ENCODE peak calls at places on chromosomes 7 and 10, in seven cellular contexts. One of them, this sample, is unnamed.

GRCh38 chr10:101120520-101120883 is 10.6 kb upstream of the TLX1 start:
- DNase-seq in GM03348: no peak
- DNase-seq in activated CD4-positive, alpha-beta T cell treated with anti-CD3 and anti-CD28 coated beads for 48 hours: no peak
- DNase-seq in mesendoderm: no peak
- DNase-seq in activated T-cell treated with anti-CD3 and anti-CD28 coated beads for 1 hour: no peak
- DNase-seq in GM04504: no peak
- DNase-seq in GM12892: no peak
- DNase-seq in this sample: no peak

GRCh38 chr7:102220929-102221850 is 65.5 kb upstream of the SH2B2 start:
- DNase-seq in mesendoderm: no peak
- DNase-seq in GM04504: no peak
- DNase-seq in activated CD4-positive, alpha-beta T cell treated with anti-CD3 and anti-CD28 coated beads for 48 hours: no peak
- DNase-seq in GM12892: no peak
- DNase-seq in GM03348: no peak
- DNase-seq in activated T-cell treated with anti-CD3 and anti-CD28 coated beads for 1 hour: no peak
- DNase-seq in this sample: no peak

GRCh38 chr7:117827861-117828260 is 45.4 kb downstream of the CTTNBP2 start:
- DNase-seq in mesendoderm: peak; percentile 47
- DNase-seq in activated CD4-positive, alpha-beta T cell treated with anti-CD3 and anti-CD28 coated beads for 48 hours: no peak
- DNase-seq in GM12892: no peak
- DNase-seq in GM04504: peak; percentile 12
- DNase-seq in GM03348: peak; percentile 9
- DNase-seq in activated T-cell treated with anti-CD3 and anti-CD28 coated beads for 1 hour: no peak
- DNase-seq in this sample: no peak

GRCh38 chr7:37281368-37282092 is 167.1 kb downstream of the ELMO1 start:
- DNase-seq in GM03348: no peak
- DNase-seq in GM12892: no peak
- DNase-seq in mesendoderm: no peak
- DNase-seq in GM04504: no peak
- DNase-seq in activated T-cell treated with anti-CD3 and anti-CD28 coated beads for 1 hour: no peak
- DNase-seq in activated CD4-positive, alpha-beta T cell treated with anti-CD3 and anti-CD28 coated beads for 48 hours: no peak
- DNase-seq in this sample: no peak

GRCh38 chr7:101817031-101817929 is at the start of gene CUX1:
- DNase-seq in GM12892: no peak
- DNase-seq in GM04504: no peak
- DNase-seq in activated T-cell treated with anti-CD3 and anti-CD28 coated beads for 1 hour: no peak
- DNase-seq in mesendoderm: peak; percentile 63
- DNase-seq in activated CD4-positive, alpha-beta T cell treated with anti-CD3 and anti-CD28 coated beads for 48 hours: peak; percentile 37
- DNase-seq in GM03348: peak; percentile 51
- DNase-seq in this sample: peak; percentile 62

GRCh38 chr7:66353547-66353946 is 148.4 kb downstream of the TPST1 start:
- DNase-seq in GM03348: no peak
- DNase-seq in GM12892: no peak
- DNase-seq in mesendoderm: no peak
- DNase-seq in activated T-cell treated with anti-CD3 and anti-CD28 coated beads for 1 hour: no peak
- DNase-seq in GM04504: peak; percentile 50
- DNase-seq in activated CD4-positive, alpha-beta T cell treated with anti-CD3 and anti-CD28 coated beads for 48 hours: no peak
- DNase-seq in this sample: no peak

GRCh38 chr10:14533295-14533694 is 202.6 kb upstream of the FRMD4A start:
- DNase-seq in GM03348: no peak
- DNase-seq in GM12892: no peak
- DNase-seq in mesendoderm: no peak
- DNase-seq in activated T-cell treated with anti-CD3 and anti-CD28 coated beads for 1 hour: no peak
- DNase-seq in activated CD4-positive, alpha-beta T cell treated with anti-CD3 and anti-CD28 coated beads for 48 hours: no peak
- DNase-seq in GM04504: no peak
- DNase-seq in this sample: no peak

GRCh38 chr10:3425261-3425660 is 252.7 kb upstream of the PITRM1 start:
- DNase-seq in GM12892: no peak
- DNase-seq in mesendoderm: no peak
- DNase-seq in GM04504: no peak
- DNase-seq in GM03348: no peak
- DNase-seq in activated CD4-positive, alpha-beta T cell treated with anti-CD3 and anti-CD28 coated beads for 48 hours: no peak
- DNase-seq in activated T-cell treated with anti-CD3 and anti-CD28 coated beads for 1 hour: no peak
- DNase-seq in this sample: no peak

GRCh38 chr7:27576360-27576944 is 86.2 kb downstream of the HIBADH start:
- DNase-seq in activated CD4-positive, alpha-beta T cell treated with anti-CD3 and anti-CD28 coated beads for 48 hours: no peak
- DNase-seq in GM03348: peak; percentile 54
- DNase-seq in activated T-cell treated with anti-CD3 and anti-CD28 coated beads for 1 hour: no peak
- DNase-seq in GM12892: no peak
- DNase-seq in GM04504: peak; percentile 10
- DNase-seq in mesendoderm: peak; percentile 55
- DNase-seq in this sample: peak; percentile 71

GRCh38 chr10:101354584-101355070 is 662 bp downstream of the BTRC start:
- DNase-seq in mesendoderm: no peak
- DNase-seq in GM12892: no peak
- DNase-seq in GM03348: no peak
- DNase-seq in GM04504: no peak
- DNase-seq in activated T-cell treated with anti-CD3 and anti-CD28 coated beads for 1 hour: no peak
- DNase-seq in activated CD4-positive, alpha-beta T cell treated with anti-CD3 and anti-CD28 coated beads for 48 hours: no peak
- DNase-seq in this sample: no peak

GRCh38 chr10:18601321-18601720 is 50.1 kb downstream of the NSUN6 start:
- DNase-seq in activated CD4-positive, alpha-beta T cell treated with anti-CD3 and anti-CD28 coated beads for 48 hours: no peak
- DNase-seq in GM03348: no peak
- DNase-seq in GM04504: no peak
- DNase-seq in GM12892: no peak
- DNase-seq in mesendoderm: no peak
- DNase-seq in activated T-cell treated with anti-CD3 and anti-CD28 coated beads for 1 hour: no peak
- DNase-seq in this sample: peak; percentile 5

This sample was measured in GM23338.